ENCODE peak calls at places on chromosome 19, in four cellular contexts. J is stomach, T is gastrocnemius medialis, Y is upper lobe of left lung. P is an unnamed sample.

GRCh38 chr19:33622505-33622808 is 704 bp downstream of the CHST8 start:
- DNase-seq in J (no peak), T (no peak), Y (no peak), P (no peak)

GRCh38 chr19:46616631-46617322 is 8.1 kb downstream of the PTGIR start:
- DNase-seq in J (peak), T (no peak), Y (peak), P (peak)

GRCh38 chr19:33212773-33213172 is 12.9 kb downstream of the SLC7A10 start:
- DNase-seq in J (peak), T (no peak), Y (no peak), P (peak)

GRCh38 chr19:18743281-18743825 is 47.8 kb downstream of the COMP start:
- DNase-seq in J (peak), T (no peak), Y (peak), P (no peak)

GRCh38 chr19:35545855-35546381 is 492 bp downstream of the TMEM147 start:
- DNase-seq in J (peak), T (no peak), Y (peak), P (peak)

GRCh38 chr19:39811064-39811463 is 22.9 kb downstream of the DYRK1B start:
- DNase-seq in J (no peak), T (no peak), Y (no peak), P (no peak)

GRCh38 chr19:11356676-11357550 is 1.7 kb downstream of the PLPPR2 start:
- DNase-seq in J (no peak), T (no peak), Y (no peak), P (no peak)

GRCh38 chr19:52646571-52647222 is 8.5 kb upstream of the ZNF83 start:
- DNase-seq in J (no peak), T (no peak), Y (no peak), P (no peak)

GRCh38 chr19:53394974-53395839 is at the start of gene ZNF765:
- DNase-seq in J (peak), T (peak), Y (peak), P (peak)

GRCh38 chr19:41939861-41940442 is 11.7 kb upstream of the ERFL start:
- DNase-seq in J (peak), T (no peak), Y (peak), P (no peak)

GRCh38 chr19:18780631-18781030 is 10.5 kb downstream of the COMP start:
- DNase-seq in J (no peak), T (no peak), Y (no peak), P (no peak)

GRCh38 chr19:21835429-21835809 is 563 bp downstream of the ZNF43 start:
- DNase-seq in J (no peak), T (no peak), Y (no peak), P (no peak)

GRCh38 chr19:27765397-27765796 is 1447.6 kb downstream of the UQCRFS1 start:
- DNase-seq in J (no peak), T (no peak), Y (no peak), P (no peak)

GRCh38 chr19:48506138-48506733 is 5.4 kb downstream of the LMTK3 start:
- DNase-seq in J (no peak), T (no peak), Y (no peak), P (no peak)

GRCh38 chr19:55082023-55082851 is 6.6 kb downstream of the EPS8L1 start:
- DNase-seq in J (no peak), T (no peak), Y (no peak), P (no peak)

GRCh38 chr19:20612711-20613316 is 47.2 kb upstream of the ZNF737 start:
- DNase-seq in J (no peak), T (no peak), Y (no peak), P (no peak)

GRCh38 chr19:39246951-39247669 is 1.5 kb downstream of the IFNL4 start:
- DNase-seq in J (no peak), T (no peak), Y (peak), P (peak)

GRCh38 chr19:35755550-35756371 is 1.1 kb downstream of the HSPB6 start:
- DNase-seq in J (peak), T (peak), Y (peak), P (peak)

GRCh38 chr19:55609326-55609725 is 3.9 kb downstream of the ZNF865 start:
- DNase-seq in J (no peak), T (no peak), Y (no peak), P (no peak)

GRCh38 chr19:49823472-49823871 is 5.4 kb downstream of the MED25 start:
- DNase-seq in J (no peak), T (no peak), Y (no peak), P (no peak)

GRCh38 chr19:36605839-36606478 is 846 bp downstream of the ZNF382 start:
- DNase-seq in J (no peak), T (no peak), Y (no peak), P (no peak)

GRCh38 chr19:8396563-8397203 is 6.5 kb downstream of the RAB11B start:
- DNase-seq in J (peak), T (peak), Y (peak), P (no peak)

GRCh38 chr19:27906081-27906480 is 1306.9 kb downstream of the UQCRFS1 start:
- DNase-seq in J (no peak), T (no peak), Y (no peak), P (no peak)

GRCh38 chr19:43738780-43739211 is 16.0 kb downstream of the SMG9 start:
- DNase-seq in J (peak), T (no peak), Y (peak), P (no peak)

DNA sequence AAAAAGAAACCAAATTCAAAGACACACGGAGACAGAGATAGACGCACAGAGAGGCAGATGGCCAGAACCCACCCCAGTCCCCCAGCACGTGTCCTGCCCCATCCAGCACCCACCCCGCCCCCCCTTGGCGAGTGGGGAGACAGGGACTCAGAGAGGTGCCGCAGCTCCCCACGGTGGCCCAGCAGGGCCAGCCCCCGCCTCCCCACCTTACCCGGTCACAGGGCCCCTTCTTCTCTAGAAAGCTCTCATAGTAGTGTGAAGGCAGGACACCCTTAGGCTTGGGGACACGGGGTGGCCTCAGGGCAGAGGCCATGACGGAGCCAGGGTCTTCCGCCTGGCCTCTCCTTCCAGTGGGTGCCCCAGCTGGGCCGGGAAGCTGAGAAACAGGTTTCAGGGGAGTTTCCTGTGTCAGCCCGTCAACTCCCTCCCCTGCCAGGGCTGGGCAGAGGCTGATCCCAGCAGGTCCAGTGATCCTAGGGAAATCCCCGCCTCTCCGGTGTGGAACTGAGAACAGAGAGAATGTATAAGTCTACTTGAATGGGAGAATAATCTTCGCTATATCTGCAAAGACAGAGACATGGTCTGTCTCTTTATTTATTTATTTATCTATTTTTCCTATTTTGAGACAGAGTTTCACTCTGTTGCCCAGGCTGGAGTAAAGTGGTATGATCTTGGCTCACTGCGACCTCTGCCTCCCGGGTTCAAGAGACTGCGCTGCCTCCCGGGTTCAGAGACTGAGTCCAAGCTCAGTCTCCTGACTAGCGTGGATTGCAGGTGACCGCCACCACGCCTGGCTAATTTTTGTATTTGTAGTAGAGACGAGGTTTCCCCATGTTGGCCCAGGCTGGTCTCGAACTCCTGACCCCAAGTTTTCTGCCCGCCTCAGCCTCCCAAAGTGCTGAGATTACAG is at the start of gene STAP2:
- DNase-seq in J (peak), T (no peak), Y (peak), P (peak)
- TF ChIP-seq POLR2A in J (no peak), T (no peak), Y (no peak), P (no peak)

GRCh38 chr19:5680437-5681368 is at the start of the genes HSD11B1L and MICOS13:
- DNase-seq in J (peak), T (peak), Y (peak), P (peak)
- TF ChIP-seq POLR2A in J (no peak), T (peak), Y (no peak), P (no peak)

DNA sequence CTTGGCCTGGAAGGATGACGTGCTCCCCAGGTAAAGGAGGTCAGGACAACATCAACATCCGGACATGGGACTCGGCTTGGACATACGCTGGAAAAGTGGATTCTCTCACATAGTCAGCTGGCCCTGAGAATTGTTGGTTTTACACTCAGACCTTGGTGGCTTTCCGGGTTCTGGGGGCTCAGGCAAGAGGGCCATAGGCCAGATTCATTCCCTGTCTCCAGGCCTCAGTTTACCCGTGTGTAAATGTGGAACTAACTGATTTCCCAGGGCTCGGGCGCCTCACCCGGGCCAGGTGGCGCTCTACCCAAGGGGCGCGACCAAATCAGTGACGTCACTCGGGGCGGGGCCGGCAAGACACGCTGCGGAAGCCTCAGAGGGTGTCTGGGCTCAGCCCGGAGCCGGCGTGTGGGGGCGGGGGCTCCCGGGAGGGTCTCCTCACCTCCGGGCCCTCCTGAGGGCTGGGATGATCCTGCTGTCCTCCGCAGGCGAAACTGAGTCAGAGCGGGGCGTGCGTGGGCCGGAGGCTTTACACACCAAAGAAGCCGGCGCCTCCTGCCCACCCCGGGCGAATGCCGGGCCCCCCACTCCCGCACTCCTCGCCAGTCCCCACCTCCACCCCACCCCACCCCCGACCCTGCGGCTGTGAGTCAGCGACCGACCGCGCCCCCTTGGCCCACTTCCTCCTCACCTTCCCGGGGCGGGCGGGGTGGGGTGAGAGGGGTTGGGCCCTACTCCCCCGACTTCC is 861 bp upstream of the VASP start:
- DNase-seq in J (peak), T (peak), Y (peak), P (peak)
- TF ChIP-seq POLR2A in J (no peak), T (peak), Y (peak), P (peak)

GRCh38 chr19:58551577-58552471 is 3.1 kb downstream of the CHMP2A start:
- DNase-seq in J (no peak), T (no peak), Y (no peak), P (no peak)
- TF ChIP-seq POLR2A in J (no peak), T (no peak), Y (no peak), P (no peak)

GRCh38 chr19:13731147-13731964 is 33.0 kb upstream of the MRI1 start:
- DNase-seq in J (peak), T (peak), Y (peak), P (peak)
- TF ChIP-seq POLR2A in J (no peak), T (no peak), Y (peak), P (no peak)

DNA sequence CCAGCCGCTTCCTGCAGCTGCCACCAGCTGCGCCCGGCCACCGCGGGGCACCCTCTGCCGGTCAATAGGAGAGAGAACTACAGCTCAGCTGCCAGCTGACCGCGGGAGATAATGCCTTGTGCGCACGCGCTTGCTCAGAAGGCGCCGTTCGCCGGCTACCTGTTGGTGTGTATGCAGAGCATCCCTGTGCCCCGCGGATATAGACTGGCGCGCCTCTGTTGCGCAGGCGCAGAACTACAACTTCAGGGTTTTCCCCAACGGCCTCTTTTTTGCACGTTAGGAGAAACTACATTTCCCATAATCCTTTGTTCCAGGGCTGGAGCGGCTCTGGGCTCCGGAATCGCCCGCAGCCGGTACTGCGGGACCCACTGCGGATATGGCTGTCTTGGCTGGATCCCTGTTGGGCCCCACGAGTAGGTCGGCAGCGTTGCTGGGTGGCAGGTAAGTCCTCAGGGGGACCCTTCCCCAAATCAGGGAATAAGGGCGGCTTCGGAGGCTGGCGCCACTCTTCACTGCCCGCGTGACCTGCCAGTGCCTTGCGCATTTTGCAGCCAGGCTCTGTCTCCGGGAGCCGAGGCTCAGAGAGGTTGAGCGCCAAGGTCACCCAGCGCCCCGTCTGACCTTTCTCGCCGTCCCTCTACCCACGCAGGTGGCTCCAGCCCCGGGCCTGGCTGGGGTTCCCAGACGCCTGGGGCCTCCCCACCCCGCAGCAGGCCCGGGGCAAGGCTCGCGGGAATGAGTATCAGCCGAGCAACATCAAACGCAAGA is at the start of gene MRPL34:
- DNase-seq in J (peak), T (peak), Y (peak), P (peak)
- TF ChIP-seq POLR2A in J (no peak), T (peak), Y (peak), P (peak)

GRCh38 chr19:3035542-3036118 is 6.5 kb upstream of the TLE2 start:
- DNase-seq in J (peak), T (peak), Y (peak), P (peak)
- TF ChIP-seq POLR2A in J (no peak), T (peak), Y (no peak), P (peak)

GRCh38 chr19:51081476-51081875 is 1.2 kb downstream of the KLK14 start:
- DNase-seq in J (no peak), T (no peak), Y (no peak), P (no peak)
- TF ChIP-seq POLR2A in J (no peak), T (no peak), Y (no peak), P (no peak)